ENCODE peak calls at places on chromosomes 1 and 21, in nine cellular contexts. One of them, this sample, is unnamed.

GRCh38 chr21:29511076-29511475 is 212.4 kb downstream of the BACH1 start:
- DNase-seq in NCI-H1436: no peak
- DNase-seq in osteoblast: no peak
- DNase-seq in stimulated activated CD4-positive, alpha-beta T cell treated with anti-CD3 and anti-CD28 coated beads, Interleukin-15, amount 100 ng/mL, for 1 hour: no peak
- DNase-seq in H54: no peak
- DNase-seq in right lobe of liver: no peak
- DNase-seq in NCI-H2029 treated with DMSO at 0.1 percent for 48 hours: no peak
- DNase-seq in M059J: no peak
- DNase-seq in nephron progenitor cell: no peak
- DNase-seq in this sample: no peak

GRCh38 chr1:152026895-152027294 is 9.9 kb downstream of the S100A11 start:
- DNase-seq in NCI-H1436: no peak
- DNase-seq in osteoblast: no peak
- DNase-seq in stimulated activated CD4-positive, alpha-beta T cell treated with anti-CD3 and anti-CD28 coated beads, Interleukin-15, amount 100 ng/mL, for 1 hour: no peak
- DNase-seq in H54: no peak
- DNase-seq in right lobe of liver: no peak
- DNase-seq in NCI-H2029 treated with DMSO at 0.1 percent for 48 hours: no peak
- DNase-seq in M059J: no peak
- DNase-seq in nephron progenitor cell: no peak
- DNase-seq in this sample: no peak

GRCh38 chr1:175182347-175182746 is 10.2 kb downstream of the KIAA0040 start:
- DNase-seq in NCI-H1436: no peak
- DNase-seq in osteoblast: no peak
- DNase-seq in stimulated activated CD4-positive, alpha-beta T cell treated with anti-CD3 and anti-CD28 coated beads, Interleukin-15, amount 100 ng/mL, for 1 hour: no peak
- DNase-seq in H54: no peak
- DNase-seq in right lobe of liver: no peak
- DNase-seq in NCI-H2029 treated with DMSO at 0.1 percent for 48 hours: no peak
- DNase-seq in M059J: no peak
- DNase-seq in nephron progenitor cell: no peak
- DNase-seq in this sample: no peak

GRCh38 chr1:165342588-165342987 is 13.9 kb downstream of the LMX1A start:
- DNase-seq in NCI-H1436: no peak
- DNase-seq in osteoblast: no peak
- DNase-seq in stimulated activated CD4-positive, alpha-beta T cell treated with anti-CD3 and anti-CD28 coated beads, Interleukin-15, amount 100 ng/mL, for 1 hour: no peak
- DNase-seq in H54: no peak
- DNase-seq in right lobe of liver: no peak
- DNase-seq in NCI-H2029 treated with DMSO at 0.1 percent for 48 hours: no peak
- DNase-seq in M059J: no peak
- DNase-seq in nephron progenitor cell: no peak
- DNase-seq in this sample: no peak

GRCh38 chr1:222546548-222547259 is 1.2 kb downstream of the HHIPL2 start:
- DNase-seq in NCI-H1436: peak; percentile 9
- DNase-seq in osteoblast: peak; percentile 92
- DNase-seq in stimulated activated CD4-positive, alpha-beta T cell treated with anti-CD3 and anti-CD28 coated beads, Interleukin-15, amount 100 ng/mL, for 1 hour: no peak
- DNase-seq in H54: peak; percentile 79
- DNase-seq in right lobe of liver: no peak
- DNase-seq in NCI-H2029 treated with DMSO at 0.1 percent for 48 hours: no peak
- DNase-seq in M059J: peak; percentile 98
- DNase-seq in nephron progenitor cell: peak; percentile 33
- DNase-seq in this sample: no peak

GRCh38 chr1:187078916-187079315 is 250.2 kb downstream of the PLA2G4A start:
- DNase-seq in NCI-H1436: no peak
- DNase-seq in osteoblast: no peak
- DNase-seq in stimulated activated CD4-positive, alpha-beta T cell treated with anti-CD3 and anti-CD28 coated beads, Interleukin-15, amount 100 ng/mL, for 1 hour: no peak
- DNase-seq in H54: no peak
- DNase-seq in right lobe of liver: no peak
- DNase-seq in NCI-H2029 treated with DMSO at 0.1 percent for 48 hours: no peak
- DNase-seq in M059J: no peak
- DNase-seq in nephron progenitor cell: no peak
- DNase-seq in this sample: no peak

GRCh38 chr1:183806650-183807049 is 1.7 kb downstream of the RGL1 start:
- DNase-seq in NCI-H1436: no peak
- DNase-seq in osteoblast: no peak
- DNase-seq in stimulated activated CD4-positive, alpha-beta T cell treated with anti-CD3 and anti-CD28 coated beads, Interleukin-15, amount 100 ng/mL, for 1 hour: no peak
- DNase-seq in H54: no peak
- DNase-seq in right lobe of liver: no peak
- DNase-seq in NCI-H2029 treated with DMSO at 0.1 percent for 48 hours: no peak
- DNase-seq in M059J: no peak
- DNase-seq in nephron progenitor cell: no peak
- DNase-seq in this sample: no peak

GRCh38 chr21:44995257-44995941 is 55.6 kb downstream of the SLX9 start:
- DNase-seq in NCI-H1436: no peak
- DNase-seq in osteoblast: no peak
- DNase-seq in stimulated activated CD4-positive, alpha-beta T cell treated with anti-CD3 and anti-CD28 coated beads, Interleukin-15, amount 100 ng/mL, for 1 hour: no peak
- DNase-seq in H54: no peak
- DNase-seq in right lobe of liver: no peak
- DNase-seq in NCI-H2029 treated with DMSO at 0.1 percent for 48 hours: no peak
- DNase-seq in M059J: no peak
- DNase-seq in nephron progenitor cell: no peak
- DNase-seq in this sample: no peak

GRCh38 chr1:44604167-44604955 is 69.9 kb downstream of the TMEM53 start:
- DNase-seq in NCI-H1436: no peak
- DNase-seq in osteoblast: no peak
- DNase-seq in stimulated activated CD4-positive, alpha-beta T cell treated with anti-CD3 and anti-CD28 coated beads, Interleukin-15, amount 100 ng/mL, for 1 hour: no peak
- DNase-seq in H54: no peak
- DNase-seq in right lobe of liver: no peak
- DNase-seq in NCI-H2029 treated with DMSO at 0.1 percent for 48 hours: peak; percentile 62
- DNase-seq in M059J: no peak
- DNase-seq in nephron progenitor cell: no peak
- DNase-seq in this sample: no peak

GRCh38 chr1:52683367-52683940 is 14.7 kb downstream of the COA7 start:
- DNase-seq in NCI-H1436: no peak
- DNase-seq in osteoblast: no peak
- DNase-seq in stimulated activated CD4-positive, alpha-beta T cell treated with anti-CD3 and anti-CD28 coated beads, Interleukin-15, amount 100 ng/mL, for 1 hour: no peak
- DNase-seq in H54: no peak
- DNase-seq in right lobe of liver: no peak
- DNase-seq in NCI-H2029 treated with DMSO at 0.1 percent for 48 hours: no peak
- DNase-seq in M059J: no peak
- DNase-seq in nephron progenitor cell: no peak
- DNase-seq in this sample: no peak

GRCh38 chr1:153548722-153549695 is at the start of gene S100A3:
- DNase-seq in NCI-H1436: no peak
- DNase-seq in osteoblast: peak; percentile 99
- DNase-seq in stimulated activated CD4-positive, alpha-beta T cell treated with anti-CD3 and anti-CD28 coated beads, Interleukin-15, amount 100 ng/mL, for 1 hour: no peak
- DNase-seq in H54: no peak
- DNase-seq in right lobe of liver: no peak
- DNase-seq in NCI-H2029 treated with DMSO at 0.1 percent for 48 hours: no peak
- DNase-seq in M059J: peak; percentile 94
- DNase-seq in nephron progenitor cell: no peak
- DNase-seq in this sample: no peak

GRCh38 chr1:24108334-24109165 is 3.4 kb downstream of the MYOM3 start:
- DNase-seq in NCI-H1436: no peak
- DNase-seq in osteoblast: peak; percentile 98
- DNase-seq in stimulated activated CD4-positive, alpha-beta T cell treated with anti-CD3 and anti-CD28 coated beads, Interleukin-15, amount 100 ng/mL, for 1 hour: no peak
- DNase-seq in H54: peak; percentile 69
- DNase-seq in right lobe of liver: no peak
- DNase-seq in NCI-H2029 treated with DMSO at 0.1 percent for 48 hours: no peak
- DNase-seq in M059J: peak; percentile 92
- DNase-seq in nephron progenitor cell: no peak
- DNase-seq in this sample: no peak

GRCh38 chr1:81803423-81804103 is 2.8 kb downstream of the ADGRL2 start:
- DNase-seq in NCI-H1436: no peak
- DNase-seq in osteoblast: peak; percentile 71
- DNase-seq in stimulated activated CD4-positive, alpha-beta T cell treated with anti-CD3 and anti-CD28 coated beads, Interleukin-15, amount 100 ng/mL, for 1 hour: no peak
- DNase-seq in H54: no peak
- DNase-seq in right lobe of liver: peak; percentile 21
- DNase-seq in NCI-H2029 treated with DMSO at 0.1 percent for 48 hours: no peak
- DNase-seq in M059J: peak; percentile 3
- DNase-seq in nephron progenitor cell: peak; percentile 25
- DNase-seq in this sample: no peak

GRCh38 chr1:185297986-185298385 is 19.1 kb downstream of the IVNS1ABP start:
- DNase-seq in NCI-H1436: no peak
- DNase-seq in osteoblast: no peak
- DNase-seq in stimulated activated CD4-positive, alpha-beta T cell treated with anti-CD3 and anti-CD28 coated beads, Interleukin-15, amount 100 ng/mL, for 1 hour: no peak
- DNase-seq in H54: no peak
- DNase-seq in right lobe of liver: no peak
- DNase-seq in NCI-H2029 treated with DMSO at 0.1 percent for 48 hours: no peak
- DNase-seq in M059J: no peak
- DNase-seq in nephron progenitor cell: no peak
- DNase-seq in this sample: no peak

GRCh38 chr1:31064685-31065309 is 720 bp downstream of the PUM1 start:
- DNase-seq in NCI-H1436: no peak
- DNase-seq in osteoblast: peak; percentile 67
- DNase-seq in stimulated activated CD4-positive, alpha-beta T cell treated with anti-CD3 and anti-CD28 coated beads, Interleukin-15, amount 100 ng/mL, for 1 hour: no peak
- DNase-seq in H54: no peak
- DNase-seq in right lobe of liver: no peak
- DNase-seq in NCI-H2029 treated with DMSO at 0.1 percent for 48 hours: peak; percentile 13
- DNase-seq in M059J: peak; percentile 50
- DNase-seq in nephron progenitor cell: no peak
- DNase-seq in this sample: no peak

GRCh38 chr1:107378602-107379265 is 237.9 kb downstream of the NTNG1 start:
- DNase-seq in NCI-H1436: no peak
- DNase-seq in osteoblast: no peak
- DNase-seq in stimulated activated CD4-positive, alpha-beta T cell treated with anti-CD3 and anti-CD28 coated beads, Interleukin-15, amount 100 ng/mL, for 1 hour: no peak
- DNase-seq in H54: no peak
- DNase-seq in right lobe of liver: no peak
- DNase-seq in NCI-H2029 treated with DMSO at 0.1 percent for 48 hours: no peak
- DNase-seq in M059J: peak; percentile 15
- DNase-seq in nephron progenitor cell: no peak
- DNase-seq in this sample: no peak

GRCh38 chr1:223216482-223217205 is 73.6 kb upstream of the TLR5 start:
- DNase-seq in NCI-H1436: peak; percentile 10
- DNase-seq in osteoblast: no peak
- DNase-seq in stimulated activated CD4-positive, alpha-beta T cell treated with anti-CD3 and anti-CD28 coated beads, Interleukin-15, amount 100 ng/mL, for 1 hour: no peak
- DNase-seq in H54: no peak
- DNase-seq in right lobe of liver: no peak
- DNase-seq in NCI-H2029 treated with DMSO at 0.1 percent for 48 hours: no peak
- DNase-seq in M059J: no peak
- DNase-seq in nephron progenitor cell: no peak
- DNase-seq in this sample: no peak

GRCh38 chr1:237895630-237896029 is 4.9 kb upstream of the ZP4 start:
- DNase-seq in NCI-H1436: no peak
- DNase-seq in osteoblast: no peak
- DNase-seq in stimulated activated CD4-positive, alpha-beta T cell treated with anti-CD3 and anti-CD28 coated beads, Interleukin-15, amount 100 ng/mL, for 1 hour: no peak
- DNase-seq in H54: no peak
- DNase-seq in right lobe of liver: no peak
- DNase-seq in NCI-H2029 treated with DMSO at 0.1 percent for 48 hours: no peak
- DNase-seq in M059J: no peak
- DNase-seq in nephron progenitor cell: no peak
- DNase-seq in this sample: no peak

GRCh38 chr1:5369223-5369622 is 623.0 kb downstream of the NPHP4 start:
- DNase-seq in NCI-H1436: no peak
- DNase-seq in osteoblast: no peak
- DNase-seq in stimulated activated CD4-positive, alpha-beta T cell treated with anti-CD3 and anti-CD28 coated beads, Interleukin-15, amount 100 ng/mL, for 1 hour: no peak
- DNase-seq in H54: no peak
- DNase-seq in right lobe of liver: no peak
- DNase-seq in NCI-H2029 treated with DMSO at 0.1 percent for 48 hours: no peak
- DNase-seq in M059J: no peak
- DNase-seq in nephron progenitor cell: no peak
- DNase-seq in this sample: no peak

GRCh38 chr1:166272155-166272554 is 105.4 kb upstream of the FAM78B start:
- DNase-seq in NCI-H1436: no peak
- DNase-seq in osteoblast: no peak
- DNase-seq in stimulated activated CD4-positive, alpha-beta T cell treated with anti-CD3 and anti-CD28 coated beads, Interleukin-15, amount 100 ng/mL, for 1 hour: no peak
- DNase-seq in H54: no peak
- DNase-seq in right lobe of liver: no peak
- DNase-seq in NCI-H2029 treated with DMSO at 0.1 percent for 48 hours: no peak
- DNase-seq in M059J: no peak
- DNase-seq in nephron progenitor cell: no peak
- DNase-seq in this sample: no peak

GRCh38 chr1:158112994-158113758 is 67.5 kb upstream of the CD1D start:
- DNase-seq in NCI-H1436: peak; percentile 67
- DNase-seq in osteoblast: peak; percentile 94
- DNase-seq in stimulated activated CD4-positive, alpha-beta T cell treated with anti-CD3 and anti-CD28 coated beads, Interleukin-15, amount 100 ng/mL, for 1 hour: no peak
- DNase-seq in H54: no peak
- DNase-seq in right lobe of liver: no peak
- DNase-seq in NCI-H2029 treated with DMSO at 0.1 percent for 48 hours: no peak
- DNase-seq in M059J: peak; percentile 38
- DNase-seq in nephron progenitor cell: peak; percentile 83
- DNase-seq in this sample: peak; percentile 63

GRCh38 chr1:114075546-114076249 is 78.0 kb downstream of the SYT6 start:
- DNase-seq in NCI-H1436: no peak
- DNase-seq in osteoblast: peak; percentile 29
- DNase-seq in stimulated activated CD4-positive, alpha-beta T cell treated with anti-CD3 and anti-CD28 coated beads, Interleukin-15, amount 100 ng/mL, for 1 hour: no peak
- DNase-seq in H54: no peak
- DNase-seq in right lobe of liver: no peak
- DNase-seq in NCI-H2029 treated with DMSO at 0.1 percent for 48 hours: no peak
- DNase-seq in M059J: no peak
- DNase-seq in nephron progenitor cell: no peak
- DNase-seq in this sample: no peak

GRCh38 chr1:117150316-117150715 is 28.8 kb upstream of the TRIM45 start:
- DNase-seq in NCI-H1436: no peak
- DNase-seq in osteoblast: no peak
- DNase-seq in stimulated activated CD4-positive, alpha-beta T cell treated with anti-CD3 and anti-CD28 coated beads, Interleukin-15, amount 100 ng/mL, for 1 hour: no peak
- DNase-seq in H54: no peak
- DNase-seq in right lobe of liver: no peak
- DNase-seq in NCI-H2029 treated with DMSO at 0.1 percent for 48 hours: no peak
- DNase-seq in M059J: peak; percentile 41
- DNase-seq in nephron progenitor cell: no peak
- DNase-seq in this sample: no peak

GRCh38 chr1:224203243-224204016 is 20.4 kb downstream of the DEGS1 start:
- DNase-seq in NCI-H1436: no peak
- DNase-seq in osteoblast: peak; percentile 89
- DNase-seq in stimulated activated CD4-positive, alpha-beta T cell treated with anti-CD3 and anti-CD28 coated beads, Interleukin-15, amount 100 ng/mL, for 1 hour: no peak
- DNase-seq in H54: no peak
- DNase-seq in right lobe of liver: peak; percentile 62
- DNase-seq in NCI-H2029 treated with DMSO at 0.1 percent for 48 hours: no peak
- DNase-seq in M059J: peak; percentile 92
- DNase-seq in nephron progenitor cell: peak; percentile 39
- DNase-seq in this sample: no peak

GRCh38 chr1:200226268-200226968 is 183.4 kb downstream of the ZNF281 start:
- DNase-seq in NCI-H1436: peak; percentile 24
- DNase-seq in osteoblast: no peak
- DNase-seq in stimulated activated CD4-positive, alpha-beta T cell treated with anti-CD3 and anti-CD28 coated beads, Interleukin-15, amount 100 ng/mL, for 1 hour: no peak
- DNase-seq in H54: no peak
- DNase-seq in right lobe of liver: no peak
- DNase-seq in NCI-H2029 treated with DMSO at 0.1 percent for 48 hours: no peak
- DNase-seq in M059J: no peak
- DNase-seq in nephron progenitor cell: no peak
- DNase-seq in this sample: no peak

GRCh38 chr1:84122780-84123382 is 21.2 kb upstream of the PRKACB start:
- DNase-seq in NCI-H1436: peak; percentile 3
- DNase-seq in osteoblast: peak; percentile 38
- DNase-seq in stimulated activated CD4-positive, alpha-beta T cell treated with anti-CD3 and anti-CD28 coated beads, Interleukin-15, amount 100 ng/mL, for 1 hour: no peak
- DNase-seq in H54: no peak
- DNase-seq in right lobe of liver: peak; percentile 25
- DNase-seq in NCI-H2029 treated with DMSO at 0.1 percent for 48 hours: peak; percentile 43
- DNase-seq in M059J: peak; percentile 61
- DNase-seq in nephron progenitor cell: peak; percentile 28
- DNase-seq in this sample: no peak

GRCh38 chr1:74641161-74641560 is 32.4 kb downstream of the ERICH3 start:
- DNase-seq in NCI-H1436: no peak
- DNase-seq in osteoblast: no peak
- DNase-seq in stimulated activated CD4-positive, alpha-beta T cell treated with anti-CD3 and anti-CD28 coated beads, Interleukin-15, amount 100 ng/mL, for 1 hour: no peak
- DNase-seq in H54: no peak
- DNase-seq in right lobe of liver: no peak
- DNase-seq in NCI-H2029 treated with DMSO at 0.1 percent for 48 hours: no peak
- DNase-seq in M059J: no peak
- DNase-seq in nephron progenitor cell: no peak
- DNase-seq in this sample: no peak

GRCh38 chr1:247936415-247936814 is 11.7 kb downstream of the OR2AJ1 start:
- DNase-seq in NCI-H1436: no peak
- DNase-seq in osteoblast: no peak
- DNase-seq in stimulated activated CD4-positive, alpha-beta T cell treated with anti-CD3 and anti-CD28 coated beads, Interleukin-15, amount 100 ng/mL, for 1 hour: no peak
- DNase-seq in H54: no peak
- DNase-seq in right lobe of liver: no peak
- DNase-seq in NCI-H2029 treated with DMSO at 0.1 percent for 48 hours: no peak
- DNase-seq in M059J: no peak
- DNase-seq in nephron progenitor cell: no peak
- DNase-seq in this sample: no peak

GRCh38 chr1:178417858-178418257 is 78.9 kb downstream of the CLEC20A start:
- DNase-seq in NCI-H1436: no peak
- DNase-seq in osteoblast: no peak
- DNase-seq in stimulated activated CD4-positive, alpha-beta T cell treated with anti-CD3 and anti-CD28 coated beads, Interleukin-15, amount 100 ng/mL, for 1 hour: no peak
- DNase-seq in H54: peak; percentile 12
- DNase-seq in right lobe of liver: no peak
- DNase-seq in NCI-H2029 treated with DMSO at 0.1 percent for 48 hours: no peak
- DNase-seq in M059J: peak; percentile 92
- DNase-seq in nephron progenitor cell: no peak
- DNase-seq in this sample: no peak

GRCh38 chr1:79738101-79738500 is 731.6 kb upstream of the ADGRL4 start:
- DNase-seq in NCI-H1436: no peak
- DNase-seq in osteoblast: no peak
- DNase-seq in stimulated activated CD4-positive, alpha-beta T cell treated with anti-CD3 and anti-CD28 coated beads, Interleukin-15, amount 100 ng/mL, for 1 hour: no peak
- DNase-seq in H54: no peak
- DNase-seq in right lobe of liver: no peak
- DNase-seq in NCI-H2029 treated with DMSO at 0.1 percent for 48 hours: no peak
- DNase-seq in M059J: no peak
- DNase-seq in nephron progenitor cell: no peak
- DNase-seq in this sample: no peak

GRCh38 chr1:5646486-5646885 is 345.7 kb downstream of the NPHP4 start:
- DNase-seq in NCI-H1436: no peak
- DNase-seq in osteoblast: no peak
- DNase-seq in stimulated activated CD4-positive, alpha-beta T cell treated with anti-CD3 and anti-CD28 coated beads, Interleukin-15, amount 100 ng/mL, for 1 hour: no peak
- DNase-seq in H54: no peak
- DNase-seq in right lobe of liver: no peak
- DNase-seq in NCI-H2029 treated with DMSO at 0.1 percent for 48 hours: no peak
- DNase-seq in M059J: no peak
- DNase-seq in nephron progenitor cell: no peak
- DNase-seq in this sample: peak; percentile 29

This sample was measured in mesothelial cell of epicardium.